ENCODE peak calls at places on chromosomes 13 and 19, in eight cellular contexts. One of them, this sample, is unnamed. For H3K36me3, the result is how much of the 10 kb centered on the place peaks cover.

GRCh38 chr19:46111376-46111775 is 13.1 kb downstream of the IGFL3 start:
- DNase-seq in tibial artery: no peak
- DNase-seq in gastrocnemius medialis: no peak
- DNase-seq in thoracic aorta: no peak
- DNase-seq in lower lobe of right lung: no peak
- DNase-seq in endothelial cell of umbilical vein: no peak
- DNase-seq in right lobe of liver: no peak
- DNase-seq in neural progenitor cell: no peak
- DNase-seq in this sample: no peak

GRCh38 chr13:40076765-40077362 is 421.4 kb downstream of the COG6 start:
- DNase-seq in thoracic aorta: no peak
- DNase-seq in gastrocnemius medialis: no peak
- DNase-seq in right lobe of liver: no peak
- DNase-seq in neural progenitor cell: no peak
- DNase-seq in tibial artery: no peak
- DNase-seq in endothelial cell of umbilical vein: no peak
- DNase-seq in lower lobe of right lung: no peak
- DNase-seq in this sample: no peak

GRCh38 chr19:11597202-11598102 is at the start of gene ZNF627:
- DNase-seq in thoracic aorta: peak
- DNase-seq in lower lobe of right lung: peak
- DNase-seq in gastrocnemius medialis: peak
- DNase-seq in endothelial cell of umbilical vein: peak
- DNase-seq in neural progenitor cell: peak
- DNase-seq in tibial artery: peak
- DNase-seq in right lobe of liver: peak
- DNase-seq in this sample: peak

GRCh38 chr13:23506821-23507210 is 63.4 kb upstream of the TNFRSF19 start:
- DNase-seq in tibial artery: no peak
- DNase-seq in lower lobe of right lung: no peak
- DNase-seq in endothelial cell of umbilical vein: no peak
- DNase-seq in right lobe of liver: no peak
- DNase-seq in thoracic aorta: no peak
- DNase-seq in gastrocnemius medialis: no peak
- DNase-seq in neural progenitor cell: no peak
- DNase-seq in this sample: peak

GRCh38 chr13:41694902-41695301 is 237.6 kb downstream of the RGCC start:
- DNase-seq in tibial artery: peak
- DNase-seq in right lobe of liver: peak
- DNase-seq in endothelial cell of umbilical vein: peak
- DNase-seq in thoracic aorta: peak
- DNase-seq in lower lobe of right lung: no peak
- DNase-seq in gastrocnemius medialis: peak
- DNase-seq in neural progenitor cell: no peak
- DNase-seq in this sample: peak

GRCh38 chr13:91184244-91184926 is 163.1 kb upstream of the MIR17HG start:
- DNase-seq in endothelial cell of umbilical vein: no peak
- DNase-seq in tibial artery: no peak
- DNase-seq in lower lobe of right lung: no peak
- DNase-seq in right lobe of liver: no peak
- DNase-seq in thoracic aorta: no peak
- DNase-seq in gastrocnemius medialis: no peak
- DNase-seq in neural progenitor cell: no peak
- DNase-seq in this sample: no peak

GRCh38 chr19:29671393-29672076 is 6.3 kb downstream of the PLEKHF1 start:
- DNase-seq in lower lobe of right lung: peak
- DNase-seq in right lobe of liver: no peak
- DNase-seq in gastrocnemius medialis: peak
- DNase-seq in tibial artery: peak
- DNase-seq in neural progenitor cell: no peak
- DNase-seq in thoracic aorta: peak
- DNase-seq in endothelial cell of umbilical vein: peak
- DNase-seq in this sample: peak

GRCh38 chr13:85236431-85236830 is 562.8 kb downstream of the SLITRK6 start:
- DNase-seq in right lobe of liver: no peak
- DNase-seq in endothelial cell of umbilical vein: peak
- DNase-seq in tibial artery: no peak
- DNase-seq in gastrocnemius medialis: no peak
- DNase-seq in lower lobe of right lung: no peak
- DNase-seq in thoracic aorta: no peak
- DNase-seq in neural progenitor cell: no peak
- DNase-seq in this sample: no peak

GRCh38 chr19:10084803-10085202 is 1.3 kb upstream of the SHFL start:
- DNase-seq in gastrocnemius medialis: no peak
- DNase-seq in endothelial cell of umbilical vein: no peak
- DNase-seq in neural progenitor cell: no peak
- DNase-seq in thoracic aorta: no peak
- DNase-seq in tibial artery: no peak
- DNase-seq in right lobe of liver: no peak
- DNase-seq in lower lobe of right lung: no peak
- DNase-seq in this sample: no peak

GRCh38 chr13:49446473-49446872 is 2.4 kb downstream of the SETDB2 start:
- DNase-seq in endothelial cell of umbilical vein: no peak
- DNase-seq in thoracic aorta: no peak
- DNase-seq in neural progenitor cell: no peak
- DNase-seq in right lobe of liver: no peak
- DNase-seq in gastrocnemius medialis: no peak
- DNase-seq in lower lobe of right lung: no peak
- DNase-seq in tibial artery: no peak
- DNase-seq in this sample: no peak

GRCh38 chr13:62014299-62014698 is 598.6 kb upstream of the PCDH20 start:
- DNase-seq in tibial artery: no peak
- DNase-seq in gastrocnemius medialis: no peak
- DNase-seq in thoracic aorta: no peak
- DNase-seq in neural progenitor cell: no peak
- DNase-seq in right lobe of liver: no peak
- DNase-seq in endothelial cell of umbilical vein: peak
- DNase-seq in lower lobe of right lung: no peak
- DNase-seq in this sample: no peak

GRCh38 chr19:28118235-28118634 is 1094.7 kb downstream of the UQCRFS1 start:
- DNase-seq in right lobe of liver: no peak
- DNase-seq in gastrocnemius medialis: no peak
- DNase-seq in tibial artery: no peak
- DNase-seq in endothelial cell of umbilical vein: no peak
- DNase-seq in lower lobe of right lung: no peak
- DNase-seq in neural progenitor cell: no peak
- DNase-seq in thoracic aorta: no peak
- DNase-seq in this sample: no peak

GRCh38 chr19:16896098-16896912 is 7.5 kb downstream of the F2RL3 start:
- DNase-seq in lower lobe of right lung: peak
- DNase-seq in right lobe of liver: no peak
- DNase-seq in thoracic aorta: no peak
- DNase-seq in gastrocnemius medialis: no peak
- DNase-seq in neural progenitor cell: peak
- DNase-seq in endothelial cell of umbilical vein: peak
- DNase-seq in tibial artery: peak
- DNase-seq in this sample: no peak

GRCh38 chr19:4602173-4602788 is 37.0 kb upstream of the TNFAIP8L1 start:
- DNase-seq in gastrocnemius medialis: no peak
- DNase-seq in thoracic aorta: no peak
- DNase-seq in right lobe of liver: no peak
- DNase-seq in endothelial cell of umbilical vein: no peak
- DNase-seq in tibial artery: no peak
- DNase-seq in neural progenitor cell: no peak
- DNase-seq in lower lobe of right lung: no peak
- DNase-seq in this sample: no peak

GRCh38 chr13:42011601-42012401 is 36.6 kb upstream of the DGKH start:
- DNase-seq in thoracic aorta: no peak
- DNase-seq in gastrocnemius medialis: no peak
- DNase-seq in tibial artery: no peak
- DNase-seq in lower lobe of right lung: no peak
- DNase-seq in neural progenitor cell: peak
- DNase-seq in right lobe of liver: peak
- DNase-seq in endothelial cell of umbilical vein: peak
- DNase-seq in this sample: no peak

GRCh38 chr19:51094696-51095279 is 12.1 kb upstream of the KLK14 start:
- DNase-seq in right lobe of liver: no peak
- DNase-seq in thoracic aorta: no peak
- DNase-seq in neural progenitor cell: peak
- DNase-seq in gastrocnemius medialis: no peak
- DNase-seq in lower lobe of right lung: peak
- DNase-seq in endothelial cell of umbilical vein: peak
- DNase-seq in tibial artery: no peak
- DNase-seq in this sample: peak

GRCh38 chr19:23787106-23787505 is 28.4 kb upstream of the ZNF681 start:
- DNase-seq in lower lobe of right lung: no peak
- DNase-seq in tibial artery: no peak
- DNase-seq in endothelial cell of umbilical vein: no peak
- DNase-seq in thoracic aorta: no peak
- DNase-seq in neural progenitor cell: no peak
- DNase-seq in right lobe of liver: no peak
- DNase-seq in gastrocnemius medialis: no peak
- DNase-seq in this sample: no peak

GRCh38 chr19:7820588-7820987 is 9.4 kb upstream of the EVI5L start:
- DNase-seq in gastrocnemius medialis: no peak
- DNase-seq in endothelial cell of umbilical vein: no peak
- DNase-seq in lower lobe of right lung: no peak
- DNase-seq in tibial artery: no peak
- DNase-seq in thoracic aorta: no peak
- DNase-seq in neural progenitor cell: no peak
- DNase-seq in right lobe of liver: no peak
- DNase-seq in this sample: no peak

GRCh38 chr19:13103961-13104847 is 1.5 kb upstream of the LYL1 start:
- DNase-seq in endothelial cell of umbilical vein: peak
- DNase-seq in gastrocnemius medialis: no peak
- DNase-seq in tibial artery: peak
- DNase-seq in thoracic aorta: no peak
- DNase-seq in right lobe of liver: peak
- DNase-seq in neural progenitor cell: peak
- DNase-seq in lower lobe of right lung: peak
- DNase-seq in this sample: peak

GRCh38 chr13:43058318-43058674 is 34.9 kb downstream of the DNAJC15 start:
- DNase-seq in endothelial cell of umbilical vein: no peak
- DNase-seq in lower lobe of right lung: no peak
- DNase-seq in neural progenitor cell: no peak
- DNase-seq in thoracic aorta: no peak
- DNase-seq in right lobe of liver: no peak
- DNase-seq in gastrocnemius medialis: no peak
- DNase-seq in tibial artery: no peak
- DNase-seq in this sample: peak

GRCh38 chr13:110319397-110319773 is 12.3 kb downstream of the COL4A2 start:
- DNase-seq in endothelial cell of umbilical vein: no peak
- DNase-seq in right lobe of liver: no peak
- DNase-seq in lower lobe of right lung: no peak
- DNase-seq in tibial artery: peak
- DNase-seq in gastrocnemius medialis: no peak
- DNase-seq in neural progenitor cell: no peak
- DNase-seq in thoracic aorta: no peak
- DNase-seq in this sample: no peak
- H3K4me3 ChIP-seq in endothelial cell of umbilical vein: no peak
- H3K4me3 ChIP-seq in right lobe of liver: no peak
- H3K4me3 ChIP-seq in lower lobe of right lung: no peak
- H3K4me3 ChIP-seq in tibial artery: no peak
- H3K4me3 ChIP-seq in gastrocnemius medialis: no peak
- H3K4me3 ChIP-seq in neural progenitor cell: no peak
- H3K4me3 ChIP-seq in thoracic aorta: peak
- H3K4me3 ChIP-seq in this sample: peak

GRCh38 chr19:313169-313987 is 22.2 kb upstream of the PLPP2 start:
- DNase-seq in endothelial cell of umbilical vein: peak
- DNase-seq in lower lobe of right lung: no peak
- DNase-seq in gastrocnemius medialis: no peak
- DNase-seq in thoracic aorta: no peak
- DNase-seq in neural progenitor cell: no peak
- DNase-seq in right lobe of liver: no peak
- DNase-seq in tibial artery: no peak
- DNase-seq in this sample: no peak
- TF ChIP-seq CTCF in endothelial cell of umbilical vein: no peak
- TF ChIP-seq CTCF in lower lobe of right lung: no peak
- TF ChIP-seq CTCF in gastrocnemius medialis: no peak
- TF ChIP-seq CTCF in thoracic aorta: no peak
- TF ChIP-seq CTCF in neural progenitor cell: no peak
- TF ChIP-seq CTCF in right lobe of liver: no peak
- TF ChIP-seq CTCF in tibial artery: no peak
- TF ChIP-seq CTCF in this sample: no peak

DNA sequence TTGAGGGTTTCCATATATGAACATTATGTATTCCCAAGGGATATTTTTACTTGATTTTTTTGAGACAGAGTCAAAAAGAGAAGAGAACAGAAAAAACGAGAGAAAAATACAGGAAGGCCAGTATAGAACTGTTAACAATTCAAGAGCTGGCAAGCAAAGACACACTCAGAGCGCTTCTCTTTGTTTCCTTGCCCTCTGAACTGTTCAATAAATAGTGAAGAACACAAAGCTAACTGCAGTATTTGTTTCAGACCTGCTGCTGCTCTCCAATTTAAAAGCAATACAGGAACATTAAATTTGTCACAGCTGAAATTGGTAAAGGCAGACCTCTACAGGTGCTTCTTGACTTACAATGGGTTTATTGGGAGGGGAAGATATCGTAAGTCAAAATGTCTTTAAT is 14.0 kb upstream of the NEK3 start:
- DNase-seq in right lobe of liver: no peak
- DNase-seq in thoracic aorta: no peak
- DNase-seq in tibial artery: no peak
- DNase-seq in neural progenitor cell: no peak
- DNase-seq in endothelial cell of umbilical vein: no peak
- DNase-seq in lower lobe of right lung: no peak
- DNase-seq in gastrocnemius medialis: no peak
- DNase-seq in this sample: no peak
- H3K36me3 ChIP-seq in right lobe of liver: under half
- H3K36me3 ChIP-seq in thoracic aorta: under half
- H3K36me3 ChIP-seq in tibial artery: under half
- H3K36me3 ChIP-seq in neural progenitor cell: under half
- H3K36me3 ChIP-seq in endothelial cell of umbilical vein: under half
- H3K36me3 ChIP-seq in lower lobe of right lung: half or more
- H3K36me3 ChIP-seq in gastrocnemius medialis: half or more
- H3K36me3 ChIP-seq in this sample: under half

GRCh38 chr13:97945792-97946419 is 7.6 kb upstream of the IPO5 start:
- DNase-seq in endothelial cell of umbilical vein: no peak
- DNase-seq in right lobe of liver: no peak
- DNase-seq in neural progenitor cell: no peak
- DNase-seq in thoracic aorta: no peak
- DNase-seq in tibial artery: no peak
- DNase-seq in gastrocnemius medialis: no peak
- DNase-seq in lower lobe of right lung: no peak
- DNase-seq in this sample: no peak
- H3K4me3 ChIP-seq in endothelial cell of umbilical vein: no peak
- H3K4me3 ChIP-seq in right lobe of liver: no peak
- H3K4me3 ChIP-seq in neural progenitor cell: no peak
- H3K4me3 ChIP-seq in thoracic aorta: no peak
- H3K4me3 ChIP-seq in tibial artery: no peak
- H3K4me3 ChIP-seq in gastrocnemius medialis: no peak
- H3K4me3 ChIP-seq in lower lobe of right lung: no peak
- H3K4me3 ChIP-seq in this sample: no peak

GRCh38 chr19:30745476-30745985 is 373.3 kb downstream of the ZNF536 start:
- DNase-seq in endothelial cell of umbilical vein: no peak
- DNase-seq in lower lobe of right lung: no peak
- DNase-seq in gastrocnemius medialis: no peak
- DNase-seq in neural progenitor cell: no peak
- DNase-seq in tibial artery: no peak
- DNase-seq in thoracic aorta: no peak
- DNase-seq in right lobe of liver: no peak
- DNase-seq in this sample: no peak
- TF ChIP-seq CTCF in endothelial cell of umbilical vein: no peak
- TF ChIP-seq CTCF in lower lobe of right lung: no peak
- TF ChIP-seq CTCF in gastrocnemius medialis: no peak
- TF ChIP-seq CTCF in neural progenitor cell: no peak
- TF ChIP-seq CTCF in tibial artery: no peak
- TF ChIP-seq CTCF in thoracic aorta: no peak
- TF ChIP-seq CTCF in right lobe of liver: no peak
- TF ChIP-seq CTCF in this sample: no peak